ENCODE peak calls at places on chromosomes 2 and 18, in six cellular contexts. B is transverse colon, L is endothelial cell of umbilical vein, P is A549, G is astrocyte, J is body of pancreas. X is an unnamed sample.

GRCh38 chr2:25994509-25994908 is 12.2 kb upstream of the KIF3C start:
- DNase-seq in B (no peak), L (no peak), P (no peak), G (no peak), J (no peak), X (no peak)

GRCh38 chr18:23460285-23461273 is 7.5 kb downstream of the RIOK3 start:
- DNase-seq in B (peak; percentile 36), L (no peak), P (no peak), G (no peak), J (no peak), X (no peak)

GRCh38 chr2:165251361-165251760 is 12.1 kb downstream of the SCN2A start:
- DNase-seq in B (no peak), L (no peak), P (no peak), G (no peak), J (no peak), X (no peak)

GRCh38 chr2:109702250-109702985 is 88.3 kb downstream of the SOWAHC start:
- DNase-seq in B (peak; percentile 39), L (no peak), P (no peak), G (peak; percentile 92), J (no peak), X (peak; percentile 99)

GRCh38 chr2:46803551-46803885 is 112.1 kb downstream of the MCFD2 start:
- DNase-seq in B (no peak), L (no peak), P (no peak), G (no peak), J (no peak), X (no peak)

GRCh38 chr2:211055438-211055837 is 499.0 kb downstream of the CPS1 start:
- DNase-seq in B (no peak), L (no peak), P (no peak), G (no peak), J (no peak), X (no peak)

GRCh38 chr2:129810521-129810920 is 168.9 kb upstream of the RAB6C start:
- DNase-seq in B (no peak), L (no peak), P (no peak), G (no peak), J (no peak), X (no peak)

GRCh38 chr18:7953085-7953958 is 386.2 kb downstream of the PTPRM start:
- DNase-seq in B (no peak), L (no peak), P (no peak), G (no peak), J (no peak), X (no peak)

GRCh38 chr2:126657146-126657635 is 1.2 kb downstream of the GYPC start:
- DNase-seq in B (peak; percentile 76), L (no peak), P (no peak), G (peak; percentile 84), J (peak; percentile 37), X (no peak)

GRCh38 chr2:2663401-2664036 is 332.4 kb upstream of the MYT1L start:
- DNase-seq in B (no peak), L (no peak), P (peak; percentile 38), G (peak; percentile 33), J (no peak), X (no peak)

GRCh38 chr2:21096458-21096857 is 27.3 kb upstream of the TDRD15 start:
- DNase-seq in B (no peak), L (no peak), P (no peak), G (no peak), J (no peak), X (no peak)

GRCh38 chr2:143685439-143686078 is 556.3 kb downstream of the ARHGAP15 start:
- DNase-seq in B (no peak), L (no peak), P (no peak), G (no peak), J (no peak), X (no peak)

GRCh38 chr2:42957109-42958035 is 165.0 kb upstream of the HAAO start:
- DNase-seq in B (no peak), L (no peak), P (no peak), G (peak; percentile 48), J (no peak), X (peak; percentile 65)

GRCh38 chr2:120251077-120251476 is 1.6 kb upstream of the RALB start:
- DNase-seq in B (no peak), L (no peak), P (no peak), G (no peak), J (no peak), X (no peak)

GRCh38 chr2:185337033-185337432 is 401.6 kb upstream of the FSIP2 start:
- DNase-seq in B (no peak), L (no peak), P (no peak), G (no peak), J (no peak), X (no peak)

GRCh38 chr2:53500181-53500580 is 267.4 kb upstream of the CHAC2 start:
- DNase-seq in B (no peak), L (no peak), P (no peak), G (peak; percentile 15), J (peak; percentile 82), X (no peak)

GRCh38 chr2:196403471-196403870 is 232.1 kb upstream of the STK17B start:
- DNase-seq in B (no peak), L (peak; percentile 85), P (no peak), G (peak; percentile 80), J (no peak), X (no peak)

GRCh38 chr2:203579730-203580129 is 44.6 kb upstream of the RAPH1 start:
- DNase-seq in B (no peak), L (no peak), P (no peak), G (no peak), J (peak; percentile 10), X (no peak)
- H3K27ac ChIP-seq in B (peak overlapping the region; percentile 87), L (no peak overlapping the region), P (peak overlapping the region; percentile 40), G (no peak overlapping the region), J (peak overlapping the region; percentile 77), X (peak overlapping the region; percentile 28)

GRCh38 chr2:64637000-64637628 is 16.6 kb downstream of the SERTAD2 start:
- DNase-seq in B (peak; percentile 57), L (no peak), P (no peak), G (no peak), J (no peak), X (no peak)

GRCh38 chr2:64632855-64633819 is 20.6 kb downstream of the SERTAD2 start:
- DNase-seq in B (no peak), L (no peak), P (no peak), G (no peak), J (no peak), X (no peak)

GRCh38 chr2:64636105-64636873 is 17.4 kb downstream of the SERTAD2 start:
- DNase-seq in B (no peak), L (no peak), P (no peak), G (no peak), J (no peak), X (peak; percentile 43)

GRCh38 chr2:64637931-64638330 is 15.8 kb downstream of the SERTAD2 start:
- DNase-seq in B (no peak), L (no peak), P (no peak), G (no peak), J (no peak), X (peak; percentile 69)

GRCh38 chr2:64634338-64635267 is 19.1 kb downstream of the SERTAD2 start:
- DNase-seq in B (no peak), L (no peak), P (no peak), G (no peak), J (peak; percentile 40), X (no peak)
- H3K4me1 ChIP-seq in B (peaks cover 38% of the 10 kb centered on the region), L (peaks cover 4% of the 10 kb centered on the region), P (peaks cover 15% of the 10 kb centered on the region), G (peaks cover 4% of the 10 kb centered on the region), J (peaks cover 4% of the 10 kb centered on the region), X (peaks cover 31% of the 10 kb centered on the region)

GRCh38 chr2:105156166-105156565 is 85.4 kb upstream of the GPR45 start:
- DNase-seq in B (no peak), L (no peak), P (no peak), G (no peak), J (no peak), X (no peak)

GRCh38 chr2:105144941-105145300 is 96.6 kb upstream of the GPR45 start:
- DNase-seq in B (no peak), L (no peak), P (no peak), G (no peak), J (no peak), X (no peak)

GRCh38 chr2:105149272-105149671 is 92.3 kb upstream of the GPR45 start:
- DNase-seq in B (no peak), L (no peak), P (no peak), G (no peak), J (no peak), X (no peak)

GRCh38 chr2:105144128-105144940 is 97.2 kb upstream of the GPR45 start:
- DNase-seq in B (no peak), L (no peak), P (no peak), G (no peak), J (no peak), X (peak; percentile 7)

GRCh38 chr2:105150231-105150630 is 91.3 kb upstream of the GPR45 start:
- DNase-seq in B (no peak), L (no peak), P (no peak), G (no peak), J (no peak), X (no peak)
- TF ChIP-seq CTCF in B (no peak), L (no peak), P (no peak), G (no peak), J (no peak), X (no peak)

GRCh38 chr2:240987588-240987987 is 10.8 kb upstream of the SNED1 start:
- DNase-seq in B (peak; percentile 21), L (no peak), P (no peak), G (no peak), J (peak; percentile 3), X (no peak)
- H3K27ac ChIP-seq in B (no peak overlapping the region), L (no peak overlapping the region), P (peak overlapping the region; percentile 48), G (no peak overlapping the region), J (no peak overlapping the region), X (no peak overlapping the region)

X was measured in foreskin keratinocyte.